ENCODE peak calls at places on chromosomes 13 and 19, in ten cellular contexts. K is Kasumi-1; M is iris pigment epithelial cell; X is activated naive CD4-positive, alpha-beta T cell treated with anti-CD3 and anti-CD28 coated beads for 36 hours; A is retina; I is spleen; J is stimulated activated CD8-positive, alpha-beta memory T cell treated with anti-CD3 and anti-CD28 coated beads, Interleukin-2, amount 100 ng/mL, for 48 hours; V is neuronal stem cell; Q is stimulated activated CD4-positive, alpha-beta T cell treated with anti-CD3 and anti-CD28 coated beads, Interleukin-2, amount 100 ng/mL, for 48 hours; G is MG63. P is an unnamed sample.

GRCh38 chr13:53013113-53013512 is 15.5 kb upstream of the OLFM4 start:
- DNase-seq in G (no peak), J (no peak), M (no peak), A (no peak), X (no peak), I (no peak), Q (no peak), V (no peak), K (no peak), P (no peak)

GRCh38 chr13:44236370-44236769 is 137.3 kb upstream of the SERP2 start:
- DNase-seq in V (no peak), G (no peak), M (peak; percentile 53), X (no peak), I (no peak), J (no peak), A (no peak), K (no peak), Q (no peak), P (no peak)

GRCh38 chr13:35912841-35913240 is 218.3 kb downstream of the DCLK1 start:
- DNase-seq in I (no peak), M (no peak), Q (no peak), K (no peak), A (no peak), J (no peak), X (no peak), V (no peak), G (no peak), P (no peak)

GRCh38 chr13:21613791-21614190 is 9.8 kb upstream of the MICU2 start:
- DNase-seq in A (no peak), G (no peak), V (no peak), Q (no peak), X (no peak), J (no peak), I (no peak), M (no peak), K (no peak), P (no peak)

GRCh38 chr19:15286688-15287355 is 45.5 kb downstream of the BRD4 start:
- DNase-seq in I (no peak), J (no peak), K (no peak), Q (no peak), G (no peak), X (no peak), A (no peak), M (no peak), V (no peak), P (no peak)

GRCh38 chr13:72634859-72635258 is 92.6 kb downstream of the MZT1 start:
- DNase-seq in A (no peak), Q (no peak), M (no peak), J (no peak), I (no peak), K (no peak), G (no peak), V (no peak), X (no peak), P (no peak)

GRCh38 chr19:16447015-16447384 is 24.8 kb downstream of the EPS15L1 start:
- DNase-seq in G (no peak), I (peak; percentile 94), X (peak; percentile 69), J (peak; percentile 36), M (peak; percentile 98), K (peak; percentile 77), V (no peak), Q (no peak), A (no peak), P (peak; percentile 83)

GRCh38 chr13:79992111-79992510 is 348.8 kb downstream of the SPRY2 start:
- DNase-seq in Q (no peak), X (no peak), M (peak; percentile 40), K (no peak), V (no peak), I (no peak), A (no peak), G (no peak), J (no peak), P (no peak)

GRCh38 chr13:67147257-67148218 is 82.6 kb downstream of the PCDH9 start:
- DNase-seq in Q (no peak), I (no peak), K (no peak), X (no peak), V (no peak), G (no peak), A (peak; percentile 41), M (peak; percentile 72), J (no peak), P (peak; percentile 80)

GRCh38 chr13:95924389-95924994 is 128.7 kb downstream of the UGGT2 start:
- DNase-seq in G (peak; percentile 9), I (no peak), Q (no peak), K (peak; percentile 23), M (peak; percentile 94), A (no peak), X (no peak), V (no peak), J (no peak), P (peak; percentile 92)

GRCh38 chr13:102726430-102726829 is 31.6 kb upstream of the METTL21C start:
- DNase-seq in J (no peak), K (peak; percentile 25), Q (no peak), V (no peak), M (no peak), X (no peak), A (no peak), I (no peak), G (no peak), P (no peak)

GRCh38 chr13:83819611-83820010 is 62.7 kb downstream of the SLITRK1 start:
- DNase-seq in I (no peak), G (no peak), A (no peak), K (no peak), V (no peak), X (no peak), M (peak; percentile 40), Q (no peak), J (no peak), P (peak; percentile 51)

GRCh38 chr13:106105153-106105552 is 430.3 kb downstream of the EFNB2 start:
- DNase-seq in X (no peak), J (no peak), V (no peak), M (peak; percentile 27), K (no peak), G (peak; percentile 9), I (no peak), A (no peak), Q (no peak), P (no peak)

GRCh38 chr13:101618440-101619187 is 166.1 kb downstream of the ITGBL1 start:
- DNase-seq in J (no peak), Q (no peak), X (peak; percentile 7), A (no peak), I (no peak), K (no peak), G (no peak), V (no peak), M (no peak), P (no peak)

GRCh38 chr13:21014139-21014665 is 47.2 kb downstream of the LATS2 start:
- DNase-seq in M (no peak), A (peak; percentile 51), I (no peak), X (no peak), J (no peak), V (no peak), K (no peak), G (peak; percentile 63), Q (no peak), P (peak; percentile 45)

GRCh38 chr19:46107371-46107770 is 17.1 kb downstream of the IGFL3 start:
- DNase-seq in G (peak; percentile 51), X (no peak), K (no peak), J (no peak), Q (no peak), V (no peak), A (no peak), M (peak; percentile 39), I (no peak), P (peak; percentile 91)

GRCh38 chr19:17125728-17126677 is 50.4 kb downstream of the MYO9B start:
- DNase-seq in M (peak; percentile 62), X (peak; percentile 79), K (peak; percentile 95), Q (peak; percentile 38), V (no peak), J (peak; percentile 44), G (no peak), A (no peak), I (peak; percentile 95), P (no peak)